ENCODE peak calls at places on chromosome 7, in nine cellular contexts. J is NCI-H82; Z is mucosa of descending colon; C is mesendoderm; D is skeletal muscle cell; K is right atrium auricular region; X is CD8-positive, alpha-beta memory T cell; H is Kasumi-1; R is AG09309. G is an unnamed sample.
A peak's percentile ranks its signal among the peaks of the same experiment; 100 is the strongest.

GRCh38 chr7:71626206-71626605 is 494.3 kb downstream of the GALNT17 start:
- DNase-seq in J (peak; percentile 53), Z (no peak), C (peak; percentile 38), D (no peak), K (no peak), X (no peak), H (no peak), R (no peak), G (no peak)

GRCh38 chr7:101829374-101829773 is 11.9 kb downstream of the CUX1 start:
- DNase-seq in J (no peak), Z (no peak), C (no peak), D (no peak), K (no peak), X (no peak), H (no peak), R (no peak), G (no peak)

GRCh38 chr7:126574276-126574675 is 678.5 kb downstream of the GRM8 start:
- DNase-seq in J (no peak), Z (no peak), C (no peak), D (no peak), K (no peak), X (no peak), H (no peak), R (no peak), G (no peak)

GRCh38 chr7:11212080-11212711 is 238.5 kb downstream of the PHF14 start:
- DNase-seq in J (peak; percentile 90), Z (peak; percentile 66), C (peak; percentile 75), D (peak; percentile 9), K (no peak), X (peak; percentile 53), H (peak; percentile 53), R (peak; percentile 32), G (peak; percentile 88)

GRCh38 chr7:92769844-92770243 is 66.5 kb downstream of the CDK6 start:
- DNase-seq in J (no peak), Z (no peak), C (no peak), D (no peak), K (no peak), X (no peak), H (no peak), R (no peak), G (no peak)

GRCh38 chr7:27048438-27048837 is 47.4 kb downstream of the HOXA1 start:
- DNase-seq in J (no peak), Z (no peak), C (peak; percentile 29), D (no peak), K (no peak), X (no peak), H (no peak), R (no peak), G (peak; percentile 58)

GRCh38 chr7:28405662-28406061 is 6.7 kb upstream of the CREB5 start:
- DNase-seq in J (no peak), Z (no peak), C (no peak), D (peak; percentile 99), K (peak; percentile 90), X (no peak), H (no peak), R (peak; percentile 94), G (no peak)

GRCh38 chr7:45599851-45600706 is 25.9 kb downstream of the ADCY1 start:
- DNase-seq in J (no peak), Z (no peak), C (no peak), D (no peak), K (peak; percentile 50), X (no peak), H (no peak), R (no peak), G (no peak)

GRCh38 chr7:9718071-9718470 is 1255.6 kb upstream of the PHF14 start:
- DNase-seq in J (no peak), Z (no peak), C (no peak), D (no peak), K (no peak), X (no peak), H (no peak), R (no peak), G (no peak)

GRCh38 chr7:106883627-106884026 is 18.5 kb downstream of the PIK3CG start:
- DNase-seq in J (no peak), Z (no peak), C (no peak), D (no peak), K (no peak), X (no peak), H (no peak), R (no peak), G (no peak)

GRCh38 chr7:832968-833424 is 720 bp downstream of the SUN1 start:
- DNase-seq in J (no peak), Z (no peak), C (no peak), D (no peak), K (no peak), X (peak; percentile 13), H (no peak), R (no peak), G (no peak)

GRCh38 chr7:150396426-150397375 is 17.6 kb downstream of the ZNF775 start:
- DNase-seq in J (no peak), Z (no peak), C (no peak), D (no peak), K (no peak), X (no peak), H (no peak), R (no peak), G (no peak)

GRCh38 chr7:22588396-22588795 is 88.4 kb upstream of the STEAP1B start:
- DNase-seq in J (no peak), Z (no peak), C (no peak), D (no peak), K (no peak), X (no peak), H (no peak), R (no peak), G (no peak)

GRCh38 chr7:29937132-29937531 is 52.5 kb downstream of the SCRN1 start:
- DNase-seq in J (no peak), Z (no peak), C (no peak), D (no peak), K (no peak), X (no peak), H (no peak), R (no peak), G (no peak)

GRCh38 chr7:73521636-73522080 is 435 bp downstream of the BAZ1B start:
- DNase-seq in J (peak; percentile 86), Z (peak; percentile 70), C (peak; percentile 71), D (peak; percentile 4), K (no peak), X (no peak), H (no peak), R (no peak), G (peak; percentile 55)

GRCh38 chr7:41584746-41585145 is 118.1 kb downstream of the INHBA start:
- DNase-seq in J (no peak), Z (no peak), C (no peak), D (peak; percentile 17), K (no peak), X (no peak), H (no peak), R (no peak), G (no peak)

GRCh38 chr7:97733276-97734206 is 1.7 kb downstream of the TAC1 start:
- DNase-seq in J (peak; percentile 66), Z (peak; percentile 30), C (peak; percentile 62), D (no peak), K (no peak), X (no peak), H (no peak), R (no peak), G (peak; percentile 75)

GRCh38 chr7:24244554-24244953 is 39.4 kb upstream of the NPY start:
- DNase-seq in J (no peak), Z (no peak), C (no peak), D (no peak), K (no peak), X (no peak), H (no peak), R (no peak), G (no peak)

G was measured in GM23338.